ENCODE peak calls at places on chromosome 13, in five cellular contexts. One of them, this sample, is unnamed.
A peak's percentile ranks its signal among the peaks of the same experiment; 100 is the strongest.

GRCh38 chr13:98033277-98034247 is 80.1 kb downstream of the IPO5 start:
- DNase-seq in A549: peak; percentile 13
- DNase-seq in HCT116: peak; percentile 16
- DNase-seq in GM12878: no peak
- DNase-seq in H1: no peak
- DNase-seq in this sample: peak; percentile 35

GRCh38 chr13:46996316-46996715 is 99.5 kb upstream of the HTR2A start:
- DNase-seq in A549: no peak
- DNase-seq in HCT116: no peak
- DNase-seq in GM12878: no peak
- DNase-seq in H1: no peak
- DNase-seq in this sample: no peak

GRCh38 chr13:45773236-45773635 is 71.1 kb downstream of the CBY2 start:
- DNase-seq in A549: no peak
- DNase-seq in HCT116: no peak
- DNase-seq in GM12878: no peak
- DNase-seq in H1: no peak
- DNase-seq in this sample: no peak

GRCh38 chr13:50229935-50230334 is 214.7 kb downstream of the KCNRG start:
- DNase-seq in A549: no peak
- DNase-seq in HCT116: no peak
- DNase-seq in GM12878: no peak
- DNase-seq in H1: no peak
- DNase-seq in this sample: no peak

GRCh38 chr13:44573790-44574465 is 2.2 kb downstream of the TSC22D1 start:
- DNase-seq in A549: peak; percentile 21
- DNase-seq in HCT116: no peak
- DNase-seq in GM12878: no peak
- DNase-seq in H1: no peak
- DNase-seq in this sample: peak; percentile 64

GRCh38 chr13:29105779-29106178 is 285.6 kb downstream of the MTUS2 start:
- DNase-seq in A549: peak; percentile 1
- DNase-seq in HCT116: no peak
- DNase-seq in GM12878: no peak
- DNase-seq in H1: no peak
- DNase-seq in this sample: peak; percentile 20

GRCh38 chr13:73891805-73892204 is 242.4 kb downstream of the KLF12 start:
- DNase-seq in A549: no peak
- DNase-seq in HCT116: no peak
- DNase-seq in GM12878: no peak
- DNase-seq in H1: no peak
- DNase-seq in this sample: no peak

GRCh38 chr13:44368062-44368591 is 5.5 kb upstream of the SERP2 start:
- DNase-seq in A549: no peak
- DNase-seq in HCT116: no peak
- DNase-seq in GM12878: no peak
- DNase-seq in H1: no peak
- DNase-seq in this sample: no peak

GRCh38 chr13:26946675-26947342 is 186.2 kb upstream of the GPR12 start:
- DNase-seq in A549: peak; percentile 50
- DNase-seq in HCT116: peak; percentile 44
- DNase-seq in GM12878: peak; percentile 16
- DNase-seq in H1: no peak
- DNase-seq in this sample: peak; percentile 89

GRCh38 chr13:112510987-112511715 is 76.8 kb downstream of the TUBGCP3 start:
- DNase-seq in A549: no peak
- DNase-seq in HCT116: no peak
- DNase-seq in GM12878: no peak
- DNase-seq in H1: no peak
- DNase-seq in this sample: no peak

GRCh38 chr13:38753878-38754277 is 67.0 kb downstream of the FREM2 start:
- DNase-seq in A549: no peak
- DNase-seq in HCT116: no peak
- DNase-seq in GM12878: no peak
- DNase-seq in H1: no peak
- DNase-seq in this sample: no peak

GRCh38 chr13:21638319-21639282 is 32.3 kb upstream of the FGF9 start:
- DNase-seq in A549: peak; percentile 15
- DNase-seq in HCT116: no peak
- DNase-seq in GM12878: no peak
- DNase-seq in H1: no peak
- DNase-seq in this sample: peak; percentile 55

GRCh38 chr13:80444240-80445015 is 103.5 kb upstream of the SPRY2 start:
- DNase-seq in A549: no peak
- DNase-seq in HCT116: no peak
- DNase-seq in GM12878: no peak
- DNase-seq in H1: no peak
- DNase-seq in this sample: peak; percentile 80

GRCh38 chr13:106532111-106532929 is 3.1 kb downstream of the EFNB2 start:
- DNase-seq in A549: no peak
- DNase-seq in HCT116: no peak
- DNase-seq in GM12878: no peak
- DNase-seq in H1: no peak
- DNase-seq in this sample: no peak

GRCh38 chr13:34391071-34391470 is 551.0 kb upstream of the NBEA start:
- DNase-seq in A549: peak; percentile 3
- DNase-seq in HCT116: no peak
- DNase-seq in GM12878: no peak
- DNase-seq in H1: no peak
- DNase-seq in this sample: no peak

GRCh38 chr13:77810891-77811290 is 107.7 kb downstream of the EDNRB start:
- DNase-seq in A549: no peak
- DNase-seq in HCT116: no peak
- DNase-seq in GM12878: no peak
- DNase-seq in H1: no peak
- DNase-seq in this sample: no peak

GRCh38 chr13:99172951-99173350 is 27.7 kb upstream of the UBAC2 start:
- DNase-seq in A549: no peak
- DNase-seq in HCT116: no peak
- DNase-seq in GM12878: no peak
- DNase-seq in H1: no peak
- DNase-seq in this sample: no peak

GRCh38 chr13:25069236-25069635 is 26.7 kb upstream of the PABPC3 start:
- DNase-seq in A549: no peak
- DNase-seq in HCT116: no peak
- DNase-seq in GM12878: no peak
- DNase-seq in H1: no peak
- DNase-seq in this sample: no peak

GRCh38 chr13:114148521-114148855 is 16.1 kb upstream of the RASA3 start:
- DNase-seq in A549: no peak
- DNase-seq in HCT116: no peak
- DNase-seq in GM12878: peak; percentile 74
- DNase-seq in H1: no peak
- DNase-seq in this sample: peak; percentile 82

GRCh38 chr13:99965329-99966000 is 6.1 kb downstream of the ZIC5 start:
- DNase-seq in A549: no peak
- DNase-seq in HCT116: no peak
- DNase-seq in GM12878: no peak
- DNase-seq in H1: no peak
- DNase-seq in this sample: no peak

GRCh38 chr13:30907167-30907761 is 1.2 kb downstream of the MEDAG start:
- DNase-seq in A549: no peak
- DNase-seq in HCT116: no peak
- DNase-seq in GM12878: no peak
- DNase-seq in H1: no peak
- DNase-seq in this sample: no peak

GRCh38 chr13:96214804-96215445 is 125.0 kb downstream of the HS6ST3 start:
- DNase-seq in A549: peak; percentile 3
- DNase-seq in HCT116: no peak
- DNase-seq in GM12878: no peak
- DNase-seq in H1: no peak
- DNase-seq in this sample: peak; percentile 16

DNA sequence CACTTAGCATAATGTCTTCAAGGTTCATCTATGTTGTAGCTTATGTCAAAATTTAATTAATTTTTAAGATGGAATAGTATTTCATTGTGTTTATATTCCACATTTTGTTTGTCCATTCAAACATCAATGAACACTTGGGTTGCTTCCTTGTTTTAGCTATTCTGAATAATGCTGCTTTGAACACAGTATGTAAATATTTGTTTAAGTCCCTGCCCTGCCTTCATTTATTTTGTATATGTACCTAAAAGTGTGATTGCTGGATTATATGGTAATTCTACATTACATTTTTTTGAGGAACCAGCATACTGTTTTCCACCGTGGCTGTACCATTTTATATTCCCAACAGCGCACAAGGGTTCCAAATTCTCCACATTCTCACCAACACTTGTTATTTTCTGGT is 17.6 kb upstream of the SUCLA2 start:
- DNase-seq in A549: no peak
- DNase-seq in HCT116: no peak
- DNase-seq in GM12878: no peak
- DNase-seq in H1: no peak
- DNase-seq in this sample: no peak
- TF ChIP-seq MAX in A549: no peak
- TF ChIP-seq MAX in HCT116: no peak
- TF ChIP-seq MAX in GM12878: no peak
- TF ChIP-seq MAX in H1: no peak
- TF ChIP-seq MAX in this sample: no peak

GRCh38 chr13:33285420-33286124 is at the start of gene STARD13:
- DNase-seq in A549: peak; percentile 78
- DNase-seq in HCT116: peak; percentile 59
- DNase-seq in GM12878: peak; percentile 16
- DNase-seq in H1: peak; percentile 74
- DNase-seq in this sample: peak; percentile 9
- H3K4me3 ChIP-seq in A549: peak within 1 kb of the TSS; percentile 51
- H3K4me3 ChIP-seq in HCT116: peak within 1 kb of the TSS; percentile 59
- H3K4me3 ChIP-seq in GM12878: peak within 1 kb of the TSS; percentile 70
- H3K4me3 ChIP-seq in H1: peak within 1 kb of the TSS; percentile 64
- H3K4me3 ChIP-seq in this sample: peak within 1 kb of the TSS; percentile 18

GRCh38 chr13:42049454-42049780 is 969 bp downstream of the DGKH start:
- DNase-seq in A549: no peak
- DNase-seq in HCT116: no peak
- DNase-seq in GM12878: peak; percentile 8
- DNase-seq in H1: no peak
- DNase-seq in this sample: no peak

GRCh38 chr13:42048625-42049453 is at the start of gene DGKH:
- DNase-seq in A549: peak; percentile 61
- DNase-seq in HCT116: peak; percentile 33
- DNase-seq in GM12878: no peak
- DNase-seq in H1: no peak
- DNase-seq in this sample: peak; percentile 70

GRCh38 chr13:42046448-42046847 is 2.0 kb upstream of the DGKH start:
- DNase-seq in A549: no peak
- DNase-seq in HCT116: no peak
- DNase-seq in GM12878: no peak
- DNase-seq in H1: no peak
- DNase-seq in this sample: no peak

GRCh38 chr13:42048323-42048624 is 174 bp upstream of the DGKH start:
- DNase-seq in A549: no peak
- DNase-seq in HCT116: no peak
- DNase-seq in GM12878: no peak
- DNase-seq in H1: no peak
- DNase-seq in this sample: no peak

GRCh38 chr13:42047561-42048322 is 706 bp upstream of the DGKH start:
- DNase-seq in A549: peak; percentile 40
- DNase-seq in HCT116: peak; percentile 12
- DNase-seq in GM12878: peak; percentile 8
- DNase-seq in H1: no peak
- DNase-seq in this sample: peak; percentile 39
- TF ChIP-seq POLR2A in A549: peak; percentile 26
- TF ChIP-seq POLR2A in HCT116: peak; percentile 20
- TF ChIP-seq POLR2A in GM12878: peak; percentile 65
- TF ChIP-seq POLR2A in H1: no peak
- TF ChIP-seq POLR2A in this sample: no peak

GRCh38 chr13:110647365-110647737 is 32.0 kb downstream of the NAXD start:
- DNase-seq in A549: no peak
- DNase-seq in HCT116: no peak
- DNase-seq in GM12878: no peak
- DNase-seq in H1: no peak
- DNase-seq in this sample: no peak

GRCh38 chr13:110648155-110648819 is 32.9 kb downstream of the NAXD start:
- DNase-seq in A549: no peak
- DNase-seq in HCT116: no peak
- DNase-seq in GM12878: no peak
- DNase-seq in H1: no peak
- DNase-seq in this sample: no peak

GRCh38 chr13:110650436-110650835 is 35.1 kb downstream of the NAXD start:
- DNase-seq in A549: no peak
- DNase-seq in HCT116: no peak
- DNase-seq in GM12878: no peak
- DNase-seq in H1: no peak
- DNase-seq in this sample: no peak

GRCh38 chr13:110649551-110649950 is 34.2 kb downstream of the NAXD start:
- DNase-seq in A549: no peak
- DNase-seq in HCT116: no peak
- DNase-seq in GM12878: no peak
- DNase-seq in H1: no peak
- DNase-seq in this sample: no peak

GRCh38 chr13:110648848-110649421 is 33.6 kb downstream of the NAXD start:
- DNase-seq in A549: no peak
- DNase-seq in HCT116: no peak
- DNase-seq in GM12878: no peak
- DNase-seq in H1: no peak
- DNase-seq in this sample: no peak
- TF ChIP-seq MAX in A549: no peak
- TF ChIP-seq MAX in HCT116: no peak
- TF ChIP-seq MAX in GM12878: no peak
- TF ChIP-seq MAX in H1: no peak
- TF ChIP-seq MAX in this sample: no peak

This sample was measured in NB4.